ENCODE peak calls at places on chromosomes 7 and 10, in eight cellular contexts. J is skeletal muscle cell, L is MCF 10A, E is sciatic nerve, V is substantia nigra, N is breast epithelium, K is stromal cell of bone marrow, Z is T-helper 17 cell. H is an unnamed sample.
A peak's percentile ranks its signal among the peaks of the same experiment; 100 is the strongest.

GRCh38 chr7:155918720-155919399 is 106.6 kb upstream of the SHH start:
- DNase-seq in N (peak; percentile 77), J (peak; percentile 86), E (peak; percentile 60), V (no peak), L (peak; percentile 96), Z (no peak), K (peak; percentile 31), H (no peak)

GRCh38 chr10:102752934-102753664 is 9.4 kb downstream of the WBP1L start:
- DNase-seq in J (peak; percentile 53), K (peak; percentile 67), Z (no peak), V (no peak), E (no peak), N (no peak), L (peak; percentile 63), H (no peak)

GRCh38 chr10:101772017-101772894 is 3.7 kb downstream of the FGF8 start:
- DNase-seq in N (no peak), Z (no peak), L (no peak), V (no peak), J (no peak), K (no peak), E (no peak), H (no peak)

GRCh38 chr7:22884911-22885823 is 62.5 kb upstream of the TOMM7 start:
- DNase-seq in E (no peak), V (no peak), N (no peak), Z (no peak), L (no peak), K (no peak), J (no peak), H (no peak)

GRCh38 chr7:15853832-15854470 is 167.5 kb upstream of the MEOX2 start:
- DNase-seq in E (no peak), J (peak; percentile 79), V (no peak), K (peak; percentile 78), L (no peak), Z (no peak), N (no peak), H (no peak)

GRCh38 chr10:12414278-12414988 is 65.1 kb downstream of the CAMK1D start:
- DNase-seq in N (no peak), Z (no peak), K (peak; percentile 44), V (no peak), J (no peak), E (no peak), L (no peak), H (no peak)

GRCh38 chr10:43402880-43403452 is 6.0 kb downstream of the HNRNPF start:
- DNase-seq in K (no peak), N (no peak), L (no peak), E (no peak), V (no peak), Z (no peak), J (no peak), H (no peak)

GRCh38 chr10:119333146-119333792 is 125.9 kb downstream of the GRK5 start:
- DNase-seq in N (no peak), V (no peak), Z (no peak), L (peak; percentile 28), E (no peak), K (no peak), J (no peak), H (no peak)

GRCh38 chr10:116385994-116386809 is 41.4 kb upstream of the PNLIPRP3 start:
- DNase-seq in K (peak; percentile 31), V (no peak), L (peak; percentile 45), N (no peak), Z (no peak), J (no peak), E (no peak), H (peak; percentile 8)

GRCh38 chr7:119026391-119026790 is 801.9 kb downstream of the ANKRD7 start:
- DNase-seq in N (no peak), V (no peak), Z (no peak), L (no peak), K (no peak), E (no peak), J (no peak), H (no peak)

GRCh38 chr7:7681191-7681935 is 37.0 kb downstream of the RPA3 start:
- DNase-seq in J (peak; percentile 13), N (no peak), V (peak; percentile 12), E (no peak), Z (no peak), K (peak; percentile 57), L (peak; percentile 77), H (peak; percentile 75)

GRCh38 chr10:101840102-101840684 is 3.4 kb downstream of the KCNIP2 start:
- DNase-seq in J (no peak), N (no peak), L (peak; percentile 51), K (no peak), V (peak; percentile 41), Z (no peak), E (peak; percentile 68), H (peak; percentile 52)

GRCh38 chr10:133162178-133162909 is 2.3 kb downstream of the KNDC1 start:
- DNase-seq in Z (no peak), J (no peak), K (no peak), N (no peak), V (peak; percentile 46), L (peak; percentile 23), E (peak; percentile 58), H (no peak)

GRCh38 chr7:138667535-138667934 is 33.6 kb downstream of the SVOPL start:
- DNase-seq in E (no peak), V (no peak), K (no peak), J (no peak), L (no peak), N (no peak), Z (no peak), H (no peak)

GRCh38 chr10:77643795-77644468 is 6.3 kb upstream of the KCNMA1 start:
- DNase-seq in E (no peak), N (no peak), K (no peak), Z (no peak), V (no peak), L (peak; percentile 63), J (no peak), H (peak; percentile 46)

GRCh38 chr7:117901089-117901797 is 28.0 kb upstream of the CTTNBP2 start:
- DNase-seq in N (no peak), K (no peak), E (no peak), V (no peak), Z (no peak), L (no peak), J (no peak), H (no peak)

GRCh38 chr7:78489851-78490250 is 691.3 kb downstream of the PHTF2 start:
- DNase-seq in Z (no peak), L (no peak), N (no peak), E (no peak), V (no peak), J (no peak), K (no peak), H (no peak)

GRCh38 chr10:5532231-5532605 is 7.5 kb downstream of the CALML3 start:
- DNase-seq in Z (no peak), V (no peak), L (no peak), K (no peak), E (no peak), N (no peak), J (no peak), H (no peak)

GRCh38 chr7:20435305-20435704 is 104.6 kb downstream of the ITGB8 start:
- DNase-seq in L (peak; percentile 63), Z (no peak), N (no peak), E (peak; percentile 79), K (peak; percentile 36), J (peak; percentile 1), V (no peak), H (no peak)

GRCh38 chr7:56079450-56080185 is 13.1 kb downstream of the PHKG1 start:
- DNase-seq in L (no peak), Z (no peak), E (peak; percentile 83), K (peak; percentile 65), V (peak; percentile 80), N (peak; percentile 87), J (peak; percentile 41), H (peak; percentile 47)

GRCh38 chr10:77737608-77738007 is 100.0 kb upstream of the KCNMA1 start:
- DNase-seq in Z (no peak), L (peak; percentile 86), J (peak; percentile 97), N (no peak), K (peak; percentile 64), E (no peak), V (no peak), H (no peak)

GRCh38 chr10:75049316-75050285 is 61.9 kb upstream of the SAMD8 start:
- DNase-seq in N (no peak), E (no peak), V (no peak), Z (no peak), L (no peak), J (no peak), K (no peak), H (no peak)

GRCh38 chr7:32026076-32026425 is 44.2 kb downstream of the PDE1C start:
- DNase-seq in E (no peak), N (no peak), L (no peak), K (no peak), V (no peak), J (no peak), Z (no peak), H (no peak)

GRCh38 chr7:75928600-75928939 is 13.6 kb downstream of the POR start:
- DNase-seq in Z (no peak), E (no peak), V (no peak), K (no peak), N (no peak), L (no peak), J (no peak), H (no peak)

GRCh38 chr10:3482200-3482993 is 302.6 kb downstream of the KLF6 start:
- DNase-seq in L (peak; percentile 96), J (peak; percentile 90), E (no peak), N (peak; percentile 83), V (no peak), K (peak; percentile 88), Z (no peak), H (peak; percentile 95)

GRCh38 chr7:2032030-2032875 is 200.5 kb downstream of the MAD1L1 start:
- DNase-seq in V (no peak), N (no peak), Z (no peak), E (peak; percentile 55), J (peak; percentile 42), L (no peak), K (no peak), H (no peak)

GRCh38 chr7:40230086-40230485 is 95.3 kb downstream of the SUGCT start:
- DNase-seq in L (no peak), J (no peak), N (no peak), E (no peak), Z (no peak), V (no peak), K (no peak), H (no peak)

GRCh38 chr7:127477285-127478039 is 85.0 kb upstream of the ZNF800 start:
- DNase-seq in V (no peak), L (no peak), J (no peak), K (no peak), Z (no peak), N (no peak), E (no peak), H (no peak)

GRCh38 chr7:45120-46090 is 147.0 kb upstream of the FAM20C start:
- DNase-seq in Z (no peak), K (no peak), L (no peak), J (no peak), N (peak; percentile 12), E (no peak), V (no peak), H (no peak)

GRCh38 chr10:76251773-76252617 is 820.6 kb downstream of the LRMDA start:
- DNase-seq in Z (no peak), N (no peak), K (peak; percentile 13), L (no peak), J (peak; percentile 84), V (no peak), E (no peak), H (no peak)

GRCh38 chr7:141533149-141533949 is 17.9 kb upstream of the AGK start:
- DNase-seq in V (peak; percentile 57), E (peak; percentile 80), L (peak; percentile 78), K (peak; percentile 62), J (peak; percentile 35), N (peak; percentile 46), Z (peak; percentile 35), H (peak; percentile 78)

GRCh38 chr10:70753841-70754621 is 31.1 kb downstream of the TBATA start:
- DNase-seq in N (no peak), Z (no peak), K (no peak), J (no peak), L (no peak), V (no peak), E (no peak), H (no peak)

H was measured in NCI-H146.